ENCODE peak calls at places on chromosomes 4 and X, in ten cellular contexts. R is stomach, V is neural progenitor cell, B is Peyer's patch, E is ascending aorta, O is left ventricle myocardium inferior, J is thoracic aorta, A is astrocyte, F is A549, Z is testis. K is an unnamed sample. For H3K9me3, the result is how much of the 10 kb centered on the place peaks cover.

GRCh38 chr4:2362286-2363055 is 56.0 kb downstream of the ZFYVE28 start:
- DNase-seq in V (no peak), E (peak), R (no peak), F (no peak), A (no peak), O (no peak), J (no peak), B (peak), Z (no peak), K (no peak)

GRCh38 chrX:41293269-41293668 is 40.7 kb upstream of the DDX3X start:
- DNase-seq in V (peak), R (no peak), F (peak), Z (peak), A (no peak), J (no peak), O (no peak), E (no peak), B (no peak), K (no peak)

GRCh38 chrX:46687619-46688018 is 71.3 kb downstream of the SLC9A7 start:
- DNase-seq in B (no peak), V (no peak), J (no peak), A (no peak), E (no peak), F (no peak), R (no peak), O (no peak), Z (no peak), K (no peak)

GRCh38 chrX:138982350-138982749 is 270.8 kb upstream of the FGF13 start:
- DNase-seq in E (no peak), B (no peak), A (no peak), Z (no peak), F (no peak), J (no peak), R (no peak), O (no peak), V (no peak), K (no peak)

GRCh38 chr4:133147922-133148689 is 988 bp upstream of the PCDH10 start:
- DNase-seq in O (no peak), J (no peak), F (peak), B (no peak), A (peak), E (peak), V (peak), Z (peak), R (no peak), K (no peak)

GRCh38 chr4:106773106-106773905 is 262.8 kb downstream of the DKK2 start:
- DNase-seq in A (peak), O (no peak), B (no peak), Z (no peak), E (no peak), R (no peak), F (no peak), J (no peak), V (no peak), K (no peak)

GRCh38 chrX:103437147-103437873 is 61.0 kb downstream of the BEX3 start:
- DNase-seq in Z (no peak), E (no peak), J (no peak), A (no peak), B (no peak), V (no peak), R (no peak), F (no peak), O (no peak), K (no peak)

GRCh38 chr4:1379801-1380331 is 26.4 kb downstream of the NKX1-1 start:
- DNase-seq in Z (no peak), V (no peak), O (no peak), F (no peak), R (no peak), J (no peak), A (no peak), B (peak), E (no peak), K (no peak)

GRCh38 chrX:53048169-53049126 is at the start of gene GPR173:
- DNase-seq in F (no peak), E (peak), A (peak), B (peak), O (peak), R (no peak), V (peak), J (no peak), Z (peak), K (no peak)

GRCh38 chr4:142512161-142512560 is 333.9 kb downstream of the INPP4B start:
- DNase-seq in J (no peak), A (peak), F (no peak), R (no peak), B (no peak), O (no peak), Z (no peak), V (no peak), E (no peak), K (no peak)

GRCh38 chr4:125891597-125892258 is 577.0 kb downstream of the FAT4 start:
- DNase-seq in O (no peak), A (peak), J (no peak), E (no peak), R (no peak), V (no peak), F (no peak), Z (no peak), B (no peak), K (no peak)

GRCh38 chr4:10296730-10297129 is 160.5 kb downstream of the ZNF518B start:
- DNase-seq in J (no peak), B (no peak), A (no peak), E (no peak), Z (peak), V (peak), R (peak), F (no peak), O (no peak), K (no peak)

GRCh38 chrX:26109142-26109541 is 29.0 kb upstream of the MAGEB18 start:
- DNase-seq in E (no peak), V (no peak), O (no peak), B (no peak), R (no peak), A (no peak), J (no peak), F (no peak), Z (no peak), K (no peak)

GRCh38 chrX:131595120-131595519 is 51.2 kb downstream of the OR13H1 start:
- DNase-seq in B (no peak), E (no peak), F (no peak), O (no peak), R (no peak), Z (no peak), V (no peak), A (peak), J (no peak), K (no peak)

GRCh38 chr4:17760602-17761001 is 20.8 kb downstream of the FAM184B start:
- DNase-seq in A (no peak), V (no peak), B (no peak), E (no peak), Z (no peak), R (no peak), O (no peak), F (no peak), J (no peak), K (no peak)

GRCh38 chr4:159328766-159329165 is 225.9 kb downstream of the RAPGEF2 start:
- DNase-seq in Z (no peak), A (no peak), J (no peak), O (no peak), B (no peak), E (no peak), F (no peak), V (no peak), R (no peak), K (no peak)

GRCh38 chr4:16931906-16932305 is 33.5 kb upstream of the LDB2 start:
- DNase-seq in B (no peak), E (no peak), R (no peak), J (no peak), V (no peak), A (peak), Z (no peak), F (no peak), O (no peak), K (no peak)

GRCh38 chrX:53223955-53224859 is 800 bp downstream of the KDM5C start:
- DNase-seq in J (no peak), A (peak), E (no peak), V (peak), B (no peak), F (peak), Z (no peak), R (no peak), O (no peak), K (no peak)

GRCh38 chr4:43126595-43126994 is 234.1 kb downstream of the GRXCR1 start:
- DNase-seq in R (no peak), O (no peak), Z (no peak), F (no peak), B (no peak), J (no peak), E (no peak), A (no peak), V (no peak), K (no peak)

GRCh38 chr4:7539659-7540058 is 104.9 kb upstream of the PSAPL1 start:
- DNase-seq in B (no peak), F (peak), J (no peak), A (no peak), R (no peak), V (peak), Z (peak), E (no peak), O (no peak), K (peak)

GRCh38 chrX:77451041-77451440 is 3.9 kb downstream of the FGF16 start:
- DNase-seq in V (no peak), E (no peak), J (no peak), F (no peak), A (peak), Z (no peak), O (no peak), B (no peak), R (no peak), K (no peak)

GRCh38 chr4:3218824-3219760 is 29.9 kb upstream of the MSANTD1 start:
- DNase-seq in F (no peak), J (no peak), O (no peak), V (peak), R (no peak), B (peak), Z (no peak), A (no peak), E (no peak), K (no peak)

GRCh38 chrX:40576291-40576690 is 4.5 kb upstream of the ATP6AP2 start:
- DNase-seq in E (no peak), V (no peak), R (no peak), A (no peak), F (no peak), O (no peak), B (no peak), J (no peak), Z (no peak), K (no peak)

GRCh38 chr4:1683371-1683902 is 676 bp downstream of the FAM53A start:
- DNase-seq in R (no peak), V (no peak), B (no peak), J (no peak), Z (peak), F (peak), O (no peak), A (peak), E (peak), K (no peak)

GRCh38 chr4:18847276-18847890 is 825.8 kb upstream of the LCORL start:
- DNase-seq in R (no peak), F (no peak), Z (peak), O (no peak), A (peak), J (no peak), B (no peak), V (no peak), E (no peak), K (no peak)

GRCh38 chrX:129983575-129984131 is 1.2 kb downstream of the BCORL1 start:
- DNase-seq in Z (peak), R (no peak), V (peak), F (no peak), J (no peak), E (peak), A (no peak), O (no peak), B (peak), K (no peak)

GRCh38 chr4:10721616-10722015 is 37.0 kb upstream of the CLNK start:
- DNase-seq in J (no peak), R (no peak), Z (no peak), E (no peak), F (no peak), O (no peak), A (no peak), B (no peak), V (no peak), K (no peak)

GRCh38 chrX:118519411-118520205 is 24.0 kb downstream of the DOCK11 start:
- DNase-seq in R (no peak), J (no peak), V (no peak), O (no peak), Z (no peak), A (peak), F (no peak), E (no peak), B (no peak), K (no peak)

GRCh38 chr4:185634066-185634652 is 98.9 kb upstream of the PDLIM3 start:
- DNase-seq in A (no peak), Z (no peak), O (no peak), B (no peak), J (no peak), R (no peak), F (peak), E (no peak), V (peak), K (no peak)

GRCh38 chr4:14743601-14744000 is 258.7 kb upstream of the CPEB2 start:
- DNase-seq in B (no peak), V (no peak), Z (no peak), F (no peak), J (no peak), R (no peak), A (no peak), E (no peak), O (no peak), K (no peak)

GRCh38 chrX:57918750-57919436 is 8.6 kb upstream of the ZXDA start:
- DNase-seq in Z (no peak), V (no peak), R (peak), E (no peak), J (no peak), F (peak), O (peak), A (no peak), B (peak), K (no peak)

GRCh38 chr4:84493092-84493850 is 5.8 kb downstream of the NKX6-1 start:
- DNase-seq in V (peak), Z (peak), O (no peak), J (no peak), R (no peak), A (peak), F (peak), B (no peak), E (no peak), K (no peak)

GRCh38 chrX:134654398-134655012 is 3.8 kb downstream of the PLAC1 start:
- DNase-seq in A (no peak), J (no peak), F (no peak), Z (no peak), E (no peak), B (no peak), R (no peak), V (no peak), O (no peak), K (no peak)

GRCh38 chr4:183318656-183319055 is 1.4 kb downstream of the CLDN22 start:
- DNase-seq in Z (no peak), A (no peak), O (no peak), J (no peak), E (no peak), F (no peak), V (no peak), R (peak), B (no peak), K (no peak)

GRCh38 chr4:8101213-8101781 is 57.3 kb downstream of the ABLIM2 start:
- DNase-seq in E (no peak), B (peak), O (peak), J (no peak), R (no peak), Z (peak), V (no peak), A (no peak), F (peak), K (no peak)

GRCh38 chrX:42098897-42099296 is 175.5 kb upstream of the CASK start:
- DNase-seq in J (no peak), B (no peak), Z (no peak), O (peak), R (no peak), A (no peak), E (no peak), F (no peak), V (no peak), K (no peak)

GRCh38 chr4:113645771-113646455 is 115.6 kb downstream of the CAMK2D start:
- DNase-seq in B (no peak), O (no peak), E (no peak), Z (no peak), A (peak), F (peak), J (no peak), R (peak), V (peak), K (no peak)

GRCh38 chrX:12890467-12890866 is 16.0 kb upstream of the TLR8 start:
- DNase-seq in E (no peak), A (no peak), F (no peak), O (no peak), R (no peak), Z (no peak), V (no peak), B (no peak), J (no peak), K (no peak)

GRCh38 chrX:95156566-95156965 is 1482.6 kb downstream of the FAM133A start:
- DNase-seq in E (no peak), B (no peak), V (peak), A (no peak), O (no peak), J (no peak), R (no peak), F (no peak), Z (no peak), K (no peak)

GRCh38 chr4:120509719-120510118 is 412.8 kb downstream of the PRDM5 start:
- DNase-seq in F (no peak), O (no peak), Z (no peak), E (no peak), B (no peak), J (no peak), V (no peak), A (no peak), R (no peak), K (no peak)
- TF ChIP-seq CTCF in F (no peak), O (no peak), Z (no peak), E (no peak), B (no peak), J (no peak), V (no peak), A (no peak), R (no peak), K (no peak)

DNA sequence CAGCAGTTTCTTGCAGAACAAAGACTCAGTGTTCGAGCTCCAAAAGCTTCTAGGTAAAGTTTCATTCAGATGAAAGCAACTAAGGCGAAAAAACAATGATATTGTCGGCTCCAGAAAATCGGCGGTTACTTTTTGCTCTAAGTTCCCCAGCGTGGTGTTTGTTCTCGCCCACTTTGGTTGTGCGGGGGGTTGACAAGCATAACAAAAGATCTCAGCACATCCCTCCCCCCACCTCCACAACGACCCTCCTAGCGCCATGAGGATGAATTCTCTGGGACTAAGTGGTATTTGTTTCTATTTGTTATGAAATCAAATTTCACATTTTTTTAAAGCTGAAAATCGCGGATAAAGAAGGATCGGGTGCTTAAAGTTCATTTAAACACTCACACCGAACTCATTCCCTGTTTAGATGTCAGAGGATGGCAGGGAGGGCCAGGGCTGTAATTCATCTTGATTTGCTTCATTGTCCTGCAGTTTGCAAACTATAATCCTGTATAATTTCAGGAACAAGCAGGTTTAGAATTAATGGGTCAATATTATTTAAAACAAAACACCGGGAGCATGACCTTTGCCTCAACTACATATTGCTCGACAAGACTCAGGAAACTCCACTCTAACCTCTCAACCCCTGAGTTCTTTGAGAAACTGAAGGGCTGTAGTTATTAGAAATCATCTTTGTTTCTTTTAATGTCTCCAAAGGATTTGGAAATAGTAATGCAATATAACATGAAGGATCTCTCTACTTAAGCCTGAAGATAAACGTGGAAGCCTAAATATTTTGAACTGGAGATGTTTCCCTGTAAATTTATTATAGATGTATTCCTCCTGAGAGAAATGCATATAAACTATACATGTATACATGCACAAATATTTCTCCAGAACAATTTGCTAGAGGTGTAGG is 6.5 kb downstream of the PITX2 start:
- DNase-seq in Z (no peak), V (no peak), B (no peak), R (no peak), E (no peak), O (no peak), A (no peak), J (no peak), F (no peak), K (no peak)
- H3K9me3 ChIP-seq in Z (under half), V (under half), B (under half), R (under half), E (under half), O (under half), A (under half), J (under half), F (under half), K (under half)

DNA sequence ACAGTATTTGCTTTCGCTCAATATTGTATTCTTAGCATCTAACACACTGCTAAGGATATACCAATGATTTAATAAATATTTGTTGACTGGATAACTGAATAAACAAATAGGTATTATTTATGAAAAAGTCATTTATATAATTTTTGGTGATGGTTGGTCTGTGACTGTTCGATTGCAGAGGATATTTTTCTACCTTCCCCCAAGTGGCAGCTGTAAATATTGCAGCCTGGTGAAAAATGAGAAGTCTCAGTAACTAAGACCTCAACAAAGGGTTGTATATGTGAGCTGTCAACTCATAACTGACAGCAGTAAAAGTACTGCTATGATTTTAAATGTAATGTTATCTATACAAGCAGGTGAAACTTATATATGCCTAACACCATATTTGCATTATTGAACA is 36.0 kb downstream of the HTR2C start:
- DNase-seq in J (no peak), R (no peak), E (no peak), Z (no peak), F (no peak), O (no peak), A (no peak), B (no peak), V (no peak), K (no peak)
- TF ChIP-seq CTCF in J (peak), R (no peak), E (peak), Z (peak), F (no peak), O (peak), A (peak), B (no peak), V (peak), K (no peak)

DNA sequence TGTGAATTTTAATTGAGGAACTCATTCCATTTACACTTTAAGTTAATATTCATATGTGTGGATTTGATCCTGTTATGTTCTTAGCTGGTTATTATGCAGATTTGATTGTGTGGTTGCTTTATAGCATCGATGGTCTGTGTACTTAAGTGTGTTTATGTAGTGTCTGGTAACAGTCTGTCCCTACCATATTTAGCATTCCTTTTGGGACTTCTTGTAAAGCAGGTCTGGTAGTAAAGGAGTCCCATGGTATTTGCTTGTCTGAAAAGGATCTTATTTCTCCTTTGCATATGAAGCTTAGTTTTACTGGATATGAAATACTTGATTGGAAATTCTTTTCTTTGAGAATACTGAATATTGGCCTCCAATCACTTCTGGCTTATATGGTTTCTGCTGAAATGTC is 76.6 kb downstream of the KLF8 start:
- DNase-seq in B (no peak), A (no peak), J (no peak), Z (no peak), F (no peak), O (no peak), E (no peak), R (no peak), V (no peak), K (no peak)
- H3K9me3 ChIP-seq in B (under half), A (under half), J (under half), Z (under half), F (under half), O (under half), E (under half), R (under half), V (under half), K (under half)

DNA sequence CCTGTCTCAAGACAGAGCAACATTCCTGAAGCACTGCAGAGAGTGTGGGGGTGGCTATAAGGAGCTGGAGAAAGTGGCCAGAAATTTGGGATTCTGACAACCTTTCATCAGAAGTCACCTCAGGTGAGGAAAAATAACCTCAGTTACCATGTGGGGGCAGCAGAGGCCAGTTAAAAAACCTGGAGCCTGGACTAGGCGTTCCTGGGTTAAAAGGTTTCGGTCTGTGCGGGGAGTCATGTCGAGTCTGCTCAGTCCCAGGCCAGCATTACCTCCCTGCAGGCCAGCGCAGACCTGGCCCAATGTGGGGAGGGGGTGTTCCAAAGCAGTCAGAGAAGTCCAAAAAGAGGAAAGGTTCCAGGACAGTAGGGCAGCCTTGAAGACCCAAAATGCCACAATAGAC is 10.9 kb upstream of the NALF2 start:
- DNase-seq in E (no peak), B (no peak), Z (peak), F (peak), A (no peak), R (peak), V (peak), O (no peak), J (no peak), K (peak)
- TF ChIP-seq CTCF in E (peak), B (no peak), Z (peak), F (peak), A (peak), R (peak), V (peak), O (peak), J (no peak), K (no peak)

GRCh38 chrX:154696328-154697045 is 43.1 kb upstream of the CTAG2 start:
- DNase-seq in J (no peak), Z (no peak), F (peak), E (no peak), V (no peak), B (no peak), R (no peak), A (peak), O (no peak), K (no peak)
- H3K9me3 ChIP-seq in J (under half), Z (under half), F (under half), E (under half), V (under half), B (under half), R (under half), A (under half), O (under half), K (under half)